ENCODE peak calls at places on chromosomes 11 and 22, in five cellular contexts. L, U, X, T and G are unnamed samples.

GRCh38 chr11:70106757-70107156 is 28.6 kb downstream of the ANO1 start:
- DNase-seq in T (no peak), X (no peak), U (no peak), L (no peak), G (no peak)

GRCh38 chr11:63768232-63769043 is at the start of gene ZFTA:
- DNase-seq in X (peak), T (peak), U (peak), L (no peak), G (no peak)

GRCh38 chr11:36377759-36378553 is 81.9 kb downstream of the PRR5L start:
- DNase-seq in U (no peak), X (no peak), T (peak), L (no peak), G (no peak)

GRCh38 chr11:20110908-20111669 is 49.2 kb downstream of the DBX1 start:
- DNase-seq in L (peak), X (peak), T (peak), U (peak), G (peak)

GRCh38 chr11:58059011-58059358 is 28.2 kb downstream of the OR6Q1 start:
- DNase-seq in T (peak), L (peak), U (no peak), X (peak), G (peak)

GRCh38 chr11:17753153-17753552 is 18.6 kb downstream of the KCNC1 start:
- DNase-seq in T (no peak), U (no peak), X (no peak), L (no peak), G (no peak)

GRCh38 chr11:65437436-65438227 is 15.0 kb downstream of the NEAT1 start:
- DNase-seq in X (no peak), U (no peak), L (no peak), T (peak), G (no peak)

GRCh38 chr22:19525116-19525660 is 978 bp upstream of the CLDN5 start:
- DNase-seq in T (no peak), L (no peak), X (no peak), U (no peak), G (no peak)

GRCh38 chr22:22787151-22787550 is 100.5 kb upstream of the IGLL5 start:
- DNase-seq in T (no peak), X (no peak), L (no peak), U (no peak), G (no peak)

GRCh38 chr22:28986366-28986765 is 75.3 kb downstream of the C22orf31 start:
- DNase-seq in T (peak), X (no peak), L (no peak), U (no peak), G (no peak)

GRCh38 chr11:65152157-65152556 is 17.8 kb upstream of the SYVN1 start:
- DNase-seq in L (no peak), X (no peak), U (no peak), T (no peak), G (no peak)

GRCh38 chr22:38304526-38304925 is 12.7 kb downstream of the CSNK1E start:
- DNase-seq in U (no peak), X (no peak), L (no peak), T (no peak), G (no peak)

GRCh38 chr22:29630180-29630498 is 26.7 kb downstream of the NF2 start:
- DNase-seq in L (no peak), X (no peak), T (no peak), U (no peak), G (no peak)

GRCh38 chr11:62593434-62594044 is 2.2 kb upstream of the TUT1 start:
- DNase-seq in T (peak), U (peak), X (peak), L (no peak), G (no peak)

GRCh38 chr11:69909561-69910518 is 90.6 kb upstream of the FGF3 start:
- DNase-seq in U (no peak), X (no peak), T (no peak), L (no peak), G (no peak)

GRCh38 chr22:39414377-39414776 is 14.8 kb downstream of the TAB1 start:
- DNase-seq in T (no peak), U (no peak), L (no peak), X (no peak), G (no peak)

GRCh38 chr22:24953294-24954113 is 988 bp downstream of the KIAA1671 start:
- DNase-seq in L (no peak), X (no peak), U (peak), T (no peak), G (no peak)

GRCh38 chr11:109729761-109730160 is 307.8 kb downstream of the C11orf87 start:
- DNase-seq in X (no peak), T (no peak), U (peak), L (no peak), G (no peak)

GRCh38 chr11:65330544-65330943 is 3.1 kb upstream of the DPF2 start:
- DNase-seq in X (no peak), L (no peak), T (no peak), U (no peak), G (no peak)

DNA sequence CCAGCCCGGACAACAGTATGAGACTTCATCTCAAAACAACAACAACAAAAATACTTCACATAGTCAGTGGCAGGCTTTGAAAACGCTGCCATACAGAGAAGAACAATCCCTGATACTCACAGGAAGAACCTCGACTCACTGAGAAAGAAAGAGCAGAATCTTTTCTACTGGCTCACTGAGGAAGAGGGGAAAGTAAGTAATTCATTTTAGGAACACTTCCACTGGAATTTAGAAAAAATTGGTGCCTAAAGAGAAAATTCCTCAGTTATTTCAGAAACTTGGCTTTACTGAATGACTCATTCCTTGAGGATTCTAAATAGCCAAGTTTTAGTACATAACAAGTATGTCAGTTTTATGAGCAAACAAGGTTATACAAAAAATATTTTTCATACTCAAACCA is 12.3 kb downstream of the NARS2 start:
- DNase-seq in L (peak), T (peak), U (no peak), X (no peak), G (no peak)
- H3K4me3 ChIP-seq in L (no peak), T (no peak), U (no peak), X (no peak), G (no peak)

DNA sequence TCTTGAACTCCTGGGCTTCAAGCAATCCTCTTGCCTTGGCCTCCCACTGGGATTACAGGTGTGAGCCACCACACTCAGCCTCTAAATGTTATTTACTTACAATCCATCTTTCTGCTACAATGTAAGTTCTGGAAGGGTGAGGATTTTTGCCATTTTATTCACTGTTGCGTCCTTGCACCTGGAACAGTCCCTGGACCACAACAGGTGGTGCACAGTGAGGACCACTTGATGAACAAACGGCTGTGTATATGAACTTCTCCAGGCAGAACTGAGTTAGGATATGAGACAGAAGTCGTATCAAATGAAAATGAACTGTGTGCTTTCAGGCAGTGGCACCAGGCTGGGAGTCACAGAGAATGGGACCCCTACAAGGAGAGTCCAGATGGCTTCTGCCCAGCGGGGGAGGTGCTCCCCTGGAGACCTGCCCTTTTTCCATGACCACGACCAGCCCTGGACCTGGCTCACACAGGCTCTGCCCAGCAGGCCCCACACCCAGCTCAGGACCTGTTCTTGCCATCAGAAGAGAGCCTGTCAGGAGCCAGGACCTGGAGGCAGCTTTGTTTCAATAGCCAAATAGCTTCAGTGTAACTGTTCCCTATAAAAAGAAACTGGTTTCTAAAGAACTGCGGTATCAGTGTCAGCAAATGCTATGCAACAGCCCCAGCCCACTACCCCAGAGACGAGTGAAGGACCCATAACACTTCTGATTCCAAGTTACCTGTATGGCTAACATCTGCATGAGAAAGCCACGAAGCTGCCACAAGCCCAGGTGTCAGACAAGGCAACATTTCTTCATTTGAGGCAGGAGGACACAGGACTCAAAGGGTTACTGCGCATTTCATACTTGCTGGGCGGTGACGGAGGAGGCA is 104.9 kb downstream of the MICAL3 start:
- DNase-seq in X (no peak), T (no peak), U (peak), L (no peak), G (no peak)
- H3K4me3 ChIP-seq in X (no peak), T (no peak), U (no peak), L (no peak), G (no peak)

DNA sequence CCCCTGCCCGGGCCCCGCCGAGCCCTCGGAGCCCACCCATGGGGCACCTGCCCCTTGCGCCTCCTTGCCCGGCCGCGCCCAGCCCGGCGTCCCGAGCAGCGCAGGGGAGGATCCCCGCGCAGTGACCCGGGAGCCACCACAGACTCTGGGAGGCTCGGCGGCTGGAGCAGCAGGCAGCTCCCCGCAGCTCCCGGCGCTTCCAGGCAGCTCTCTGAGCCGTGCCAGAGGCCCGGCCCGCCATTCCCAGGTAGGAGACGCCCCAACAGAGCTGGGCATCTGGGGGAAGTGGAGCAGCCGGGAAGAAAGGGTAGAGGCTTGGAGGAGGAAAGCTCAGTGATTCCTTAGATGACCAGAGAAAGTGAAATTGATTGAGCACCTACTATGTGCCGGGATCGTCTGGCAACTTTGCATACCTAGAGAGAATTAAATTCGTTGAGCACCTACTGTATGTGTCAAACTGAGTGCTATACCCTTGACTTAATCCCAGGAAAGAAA is 670 bp downstream of the RASD2 start:
- DNase-seq in T (no peak), X (no peak), L (no peak), U (no peak), G (no peak)
- H3K4me3 ChIP-seq in T (no peak), X (no peak), L (no peak), U (peak), G (no peak)

GRCh38 chr22:46737105-46737975 is 712 bp downstream of the CERK start:
- DNase-seq in U (no peak), L (no peak), X (no peak), T (peak), G (no peak)

GRCh38 chr22:46736705-46737104 is 1.3 kb downstream of the CERK start:
- DNase-seq in U (peak), X (no peak), L (no peak), T (no peak), G (no peak)

GRCh38 chr22:46734830-46735453 is 3.1 kb downstream of the CERK start:
- DNase-seq in L (no peak), X (no peak), T (no peak), U (peak), G (no peak)

GRCh38 chr22:46737976-46738641 is at the start of gene CERK:
- DNase-seq in T (peak), U (peak), L (no peak), X (peak), G (peak)

GRCh38 chr22:46735747-46736608 is 2.1 kb downstream of the CERK start:
- DNase-seq in X (no peak), U (no peak), T (peak), L (no peak), G (no peak)
- H3K4me3 ChIP-seq in X (peak), U (peak), T (peak), L (no peak), G (no peak)

DNA sequence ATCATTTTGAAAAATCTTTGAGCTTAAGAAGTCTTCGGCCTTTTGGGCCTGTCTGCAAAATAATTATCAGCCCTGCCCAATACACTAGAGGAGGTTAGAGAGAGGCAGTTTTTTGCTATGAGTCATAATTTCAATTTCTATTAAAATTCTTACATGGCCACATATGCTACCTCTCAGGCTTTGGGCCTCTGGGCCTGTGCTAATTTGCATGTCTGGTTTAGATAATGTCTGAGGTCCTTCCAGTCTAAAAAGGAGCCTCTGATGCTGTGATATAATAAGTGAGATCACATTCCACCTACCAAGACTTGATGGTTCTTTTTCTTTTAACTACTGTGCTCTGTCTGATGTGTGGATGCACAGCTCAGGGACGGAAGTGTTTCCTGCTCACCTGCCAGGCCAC is 70.8 kb downstream of the KCNJ1 start:
- DNase-seq in U (no peak), X (no peak), L (peak), T (peak), G (no peak)
- H3K4me3 ChIP-seq in U (no peak), X (no peak), L (no peak), T (no peak), G (no peak)